ENCODE peak calls at places on chromosomes 13 and 19, in six cellular contexts. One of them, this sample, is unnamed.
A peak's percentile ranks its signal among the peaks of the same experiment; 100 is the strongest.

GRCh38 chr19:8835446-8835845 is 3.3 kb downstream of the MBD3L1 start:
- DNase-seq in sigmoid colon: no peak
- DNase-seq in thyroid gland: no peak
- DNase-seq in keratinocyte: no peak
- DNase-seq in Peyer's patch: no peak
- DNase-seq in adrenal gland: no peak
- DNase-seq in this sample: no peak

GRCh38 chr13:106683179-106683578 is 115.2 kb upstream of the ARGLU1 start:
- DNase-seq in sigmoid colon: no peak
- DNase-seq in thyroid gland: no peak
- DNase-seq in keratinocyte: no peak
- DNase-seq in Peyer's patch: no peak
- DNase-seq in adrenal gland: no peak
- DNase-seq in this sample: no peak

GRCh38 chr19:17243340-17243853 is 2.3 kb downstream of the NR2F6 start:
- DNase-seq in sigmoid colon: no peak
- DNase-seq in thyroid gland: peak; percentile 66
- DNase-seq in keratinocyte: no peak
- DNase-seq in Peyer's patch: peak; percentile 77
- DNase-seq in adrenal gland: no peak
- DNase-seq in this sample: no peak

GRCh38 chr19:11769995-11770394 is 3.2 kb downstream of the ZNF441 start:
- DNase-seq in sigmoid colon: no peak
- DNase-seq in thyroid gland: no peak
- DNase-seq in keratinocyte: no peak
- DNase-seq in Peyer's patch: no peak
- DNase-seq in adrenal gland: no peak
- DNase-seq in this sample: no peak

GRCh38 chr19:4584670-4585460 is 25.4 kb upstream of the SEMA6B start:
- DNase-seq in sigmoid colon: no peak
- DNase-seq in thyroid gland: no peak
- DNase-seq in keratinocyte: no peak
- DNase-seq in Peyer's patch: no peak
- DNase-seq in adrenal gland: peak; percentile 30
- DNase-seq in this sample: no peak

GRCh38 chr13:49454388-49455015 is 10.4 kb downstream of the SETDB2 start:
- DNase-seq in sigmoid colon: no peak
- DNase-seq in thyroid gland: no peak
- DNase-seq in keratinocyte: no peak
- DNase-seq in Peyer's patch: no peak
- DNase-seq in adrenal gland: no peak
- DNase-seq in this sample: no peak

GRCh38 chr13:103799028-103799427 is 732.8 kb upstream of the SLC10A2 start:
- DNase-seq in sigmoid colon: no peak
- DNase-seq in thyroid gland: no peak
- DNase-seq in keratinocyte: no peak
- DNase-seq in Peyer's patch: no peak
- DNase-seq in adrenal gland: no peak
- DNase-seq in this sample: no peak

GRCh38 chr19:22595918-22596341 is 38.2 kb upstream of the ZNF492 start:
- DNase-seq in sigmoid colon: no peak
- DNase-seq in thyroid gland: peak; percentile 27
- DNase-seq in keratinocyte: no peak
- DNase-seq in Peyer's patch: no peak
- DNase-seq in adrenal gland: no peak
- DNase-seq in this sample: no peak

GRCh38 chr13:95644611-95645052 is at the start of gene DZIP1:
- DNase-seq in sigmoid colon: peak; percentile 94
- DNase-seq in thyroid gland: peak; percentile 23
- DNase-seq in keratinocyte: no peak
- DNase-seq in Peyer's patch: peak; percentile 65
- DNase-seq in adrenal gland: peak; percentile 66
- DNase-seq in this sample: no peak

GRCh38 chr13:39895254-39895653 is 239.8 kb downstream of the COG6 start:
- DNase-seq in sigmoid colon: no peak
- DNase-seq in thyroid gland: no peak
- DNase-seq in keratinocyte: no peak
- DNase-seq in Peyer's patch: no peak
- DNase-seq in adrenal gland: no peak
- DNase-seq in this sample: no peak

GRCh38 chr19:15320118-15320517 is 12.2 kb downstream of the BRD4 start:
- DNase-seq in sigmoid colon: no peak
- DNase-seq in thyroid gland: no peak
- DNase-seq in keratinocyte: no peak
- DNase-seq in Peyer's patch: no peak
- DNase-seq in adrenal gland: no peak
- DNase-seq in this sample: no peak

GRCh38 chr19:4077800-4078683 is 11.3 kb upstream of the ZBTB7A start:
- DNase-seq in sigmoid colon: peak; percentile 89
- DNase-seq in thyroid gland: peak; percentile 61
- DNase-seq in keratinocyte: no peak
- DNase-seq in Peyer's patch: peak; percentile 85
- DNase-seq in adrenal gland: peak; percentile 54
- DNase-seq in this sample: no peak

GRCh38 chr13:85366759-85367417 is 432.3 kb downstream of the SLITRK6 start:
- DNase-seq in sigmoid colon: no peak
- DNase-seq in thyroid gland: no peak
- DNase-seq in keratinocyte: no peak
- DNase-seq in Peyer's patch: no peak
- DNase-seq in adrenal gland: no peak
- DNase-seq in this sample: no peak

GRCh38 chr13:26051231-26052135 is at the start of gene SHISA2:
- DNase-seq in sigmoid colon: no peak
- DNase-seq in thyroid gland: peak; percentile 46
- DNase-seq in keratinocyte: no peak
- DNase-seq in Peyer's patch: peak; percentile 46
- DNase-seq in adrenal gland: no peak
- DNase-seq in this sample: no peak

GRCh38 chr13:26050568-26051230 is 1.1 kb downstream of the SHISA2 start:
- DNase-seq in sigmoid colon: no peak
- DNase-seq in thyroid gland: peak; percentile 72
- DNase-seq in keratinocyte: no peak
- DNase-seq in Peyer's patch: no peak
- DNase-seq in adrenal gland: no peak
- DNase-seq in this sample: no peak

GRCh38 chr13:26046639-26047038 is 5.2 kb downstream of the SHISA2 start:
- DNase-seq in sigmoid colon: no peak
- DNase-seq in thyroid gland: no peak
- DNase-seq in keratinocyte: no peak
- DNase-seq in Peyer's patch: no peak
- DNase-seq in adrenal gland: no peak
- DNase-seq in this sample: no peak

GRCh38 chr13:26047040-26047439 is 4.8 kb downstream of the SHISA2 start:
- DNase-seq in sigmoid colon: no peak
- DNase-seq in thyroid gland: no peak
- DNase-seq in keratinocyte: no peak
- DNase-seq in Peyer's patch: no peak
- DNase-seq in adrenal gland: no peak
- DNase-seq in this sample: no peak

GRCh38 chr13:26048745-26049144 is 3.1 kb downstream of the SHISA2 start:
- DNase-seq in sigmoid colon: no peak
- DNase-seq in thyroid gland: peak; percentile 45
- DNase-seq in keratinocyte: no peak
- DNase-seq in Peyer's patch: no peak
- DNase-seq in adrenal gland: no peak
- DNase-seq in this sample: no peak
- TF ChIP-seq CTCF in sigmoid colon: no peak
- TF ChIP-seq CTCF in thyroid gland: no peak
- TF ChIP-seq CTCF in keratinocyte: no peak
- TF ChIP-seq CTCF in Peyer's patch: no peak
- TF ChIP-seq CTCF in adrenal gland: no peak
- TF ChIP-seq CTCF in this sample: no peak

DNA sequence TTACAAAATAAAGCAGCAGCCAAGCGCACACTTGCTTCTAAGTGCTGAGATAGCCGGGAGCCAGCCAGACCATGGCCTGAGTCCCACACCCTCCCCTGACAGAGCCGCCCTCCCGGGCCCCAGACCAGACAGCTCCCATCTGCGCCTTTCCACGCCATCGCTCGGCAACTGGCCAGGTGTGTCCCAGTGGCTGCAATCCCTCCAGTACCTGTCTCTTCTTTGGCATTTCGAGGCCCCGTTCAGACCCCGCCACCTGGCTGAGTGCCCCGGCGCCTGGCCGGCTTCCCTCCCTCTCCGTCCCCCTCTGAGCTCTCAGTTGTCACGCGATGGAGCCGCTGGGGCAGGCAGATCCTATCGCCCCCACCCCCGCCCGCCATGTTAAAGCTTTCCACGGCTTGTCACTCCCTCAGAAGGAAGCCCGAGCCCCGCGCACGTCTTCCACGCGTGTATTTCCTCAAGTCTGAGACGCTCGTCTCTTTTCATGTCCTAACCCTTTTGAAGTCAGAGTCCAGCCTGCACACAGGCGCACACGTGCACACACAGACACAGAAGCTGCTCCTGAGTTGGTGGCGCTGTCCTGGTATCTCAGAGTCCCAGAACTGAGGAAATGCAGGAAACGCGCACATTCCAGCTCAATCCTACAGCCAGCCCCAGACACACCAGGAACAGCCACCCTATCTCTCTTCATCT is 7.9 kb downstream of the MLLT1 start:
- DNase-seq in sigmoid colon: peak; percentile 97
- DNase-seq in thyroid gland: peak; percentile 90
- DNase-seq in keratinocyte: no peak
- DNase-seq in Peyer's patch: peak; percentile 72
- DNase-seq in adrenal gland: peak; percentile 90
- DNase-seq in this sample: no peak
- H3K36me3 ChIP-seq in sigmoid colon: peaks cover 11% of the 10 kb centered on the region
- H3K36me3 ChIP-seq in thyroid gland: peaks cover 4% of the 10 kb centered on the region
- H3K36me3 ChIP-seq in keratinocyte: peaks cover 1% of the 10 kb centered on the region
- H3K36me3 ChIP-seq in Peyer's patch: no peaks in the 10 kb centered on the region
- H3K36me3 ChIP-seq in adrenal gland: no peaks in the 10 kb centered on the region
- H3K36me3 ChIP-seq in this sample: no peaks in the 10 kb centered on the region

DNA sequence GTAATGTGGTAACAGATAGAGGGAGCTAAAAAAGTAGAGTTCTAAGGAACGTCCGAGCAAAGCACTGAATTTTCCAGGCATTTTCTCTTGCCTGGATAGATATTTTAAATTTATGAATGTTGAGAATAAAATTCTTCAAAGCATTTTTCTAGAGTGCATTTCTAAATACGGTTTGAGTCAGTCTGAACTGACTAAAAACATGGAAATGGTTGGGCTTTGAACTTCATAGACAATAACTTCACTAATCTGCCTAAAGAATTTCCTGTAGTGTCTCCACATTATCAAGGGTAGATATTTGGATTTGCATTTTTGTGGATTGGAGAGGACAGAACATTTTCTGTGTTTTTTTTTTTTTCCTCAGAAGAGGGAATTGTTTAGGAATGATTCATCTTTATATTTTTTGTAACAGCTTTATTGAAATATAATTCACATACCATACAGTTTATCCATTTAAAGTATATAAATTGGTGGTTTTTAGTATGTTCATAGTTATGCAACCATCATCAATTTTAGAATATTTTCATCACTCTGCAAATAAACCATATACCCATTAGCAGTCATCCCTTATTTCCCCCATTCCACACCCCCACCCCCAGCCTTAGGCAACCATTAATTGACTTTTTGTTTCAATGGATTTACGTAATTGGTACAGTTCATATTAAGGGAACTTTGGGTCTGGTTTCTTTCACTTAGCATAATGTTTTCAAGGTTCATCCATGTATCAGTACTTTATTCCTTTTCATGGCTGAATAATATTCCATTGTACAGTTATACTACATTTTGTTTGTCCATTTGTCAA is 20.7 kb downstream of the GARRE1 start:
- DNase-seq in sigmoid colon: no peak
- DNase-seq in thyroid gland: no peak
- DNase-seq in keratinocyte: no peak
- DNase-seq in Peyer's patch: no peak
- DNase-seq in adrenal gland: no peak
- DNase-seq in this sample: no peak
- H3K27me3 ChIP-seq in sigmoid colon: no peaks in the 10 kb centered on the region
- H3K27me3 ChIP-seq in thyroid gland: no peaks in the 10 kb centered on the region
- H3K27me3 ChIP-seq in keratinocyte: no peaks in the 10 kb centered on the region
- H3K27me3 ChIP-seq in Peyer's patch: no peaks in the 10 kb centered on the region
- H3K27me3 ChIP-seq in adrenal gland: no peaks in the 10 kb centered on the region
- H3K27me3 ChIP-seq in this sample: no peaks in the 10 kb centered on the region

GRCh38 chr13:33710924-33711323 is 107.0 kb upstream of the RFC3 start:
- DNase-seq in sigmoid colon: no peak
- DNase-seq in thyroid gland: no peak
- DNase-seq in keratinocyte: no peak
- DNase-seq in Peyer's patch: no peak
- DNase-seq in adrenal gland: no peak
- DNase-seq in this sample: no peak
- TF ChIP-seq CTCF in sigmoid colon: no peak
- TF ChIP-seq CTCF in thyroid gland: no peak
- TF ChIP-seq CTCF in keratinocyte: no peak
- TF ChIP-seq CTCF in Peyer's patch: no peak
- TF ChIP-seq CTCF in adrenal gland: no peak
- TF ChIP-seq CTCF in this sample: no peak

GRCh38 chr13:112506046-112506445 is 81.9 kb downstream of the TUBGCP3 start:
- DNase-seq in sigmoid colon: no peak
- DNase-seq in thyroid gland: no peak
- DNase-seq in keratinocyte: no peak
- DNase-seq in Peyer's patch: no peak
- DNase-seq in adrenal gland: no peak
- DNase-seq in this sample: no peak
- H3K36me3 ChIP-seq in sigmoid colon: peaks cover 12% of the 10 kb centered on the region
- H3K36me3 ChIP-seq in thyroid gland: peaks cover 10% of the 10 kb centered on the region
- H3K36me3 ChIP-seq in keratinocyte: peaks cover 5% of the 10 kb centered on the region
- H3K36me3 ChIP-seq in Peyer's patch: no peaks in the 10 kb centered on the region
- H3K36me3 ChIP-seq in adrenal gland: no peaks in the 10 kb centered on the region
- H3K36me3 ChIP-seq in this sample: no peaks in the 10 kb centered on the region